ENCODE peak calls at places on chromosome 1, in seven cellular contexts. A is fibroblast of the aortic adventitia, V is fibroblast of lung, L is transverse colon, C is AG04450, M is fibroblast of pulmonary artery, K is right lobe of liver. X is an unnamed sample.

GRCh38 chr1:7470904-7471638 is 300.0 kb upstream of the VAMP3 start:
- DNase-seq in A (peak), C (peak), L (peak), M (peak), V (peak), K (no peak), X (peak)

GRCh38 chr1:237672748-237673147 is 218.0 kb downstream of the ZP4 start:
- DNase-seq in V (no peak), K (no peak), A (no peak), M (no peak), C (no peak), L (no peak), X (no peak)

GRCh38 chr1:48676822-48677221 is 99.9 kb downstream of the BEND5 start:
- DNase-seq in L (peak), M (no peak), K (no peak), C (no peak), A (no peak), V (no peak), X (no peak)

GRCh38 chr1:43651188-43651587 is 1.2 kb downstream of the KDM4A start:
- DNase-seq in K (no peak), L (no peak), M (no peak), V (no peak), C (no peak), A (no peak), X (no peak)

GRCh38 chr1:111603979-111604378 is 15.6 kb upstream of the RAP1A start:
- DNase-seq in L (peak), V (no peak), M (no peak), K (no peak), A (no peak), C (no peak), X (no peak)

GRCh38 chr1:18922319-18922726 is 20.0 kb upstream of the ALDH4A1 start:
- DNase-seq in A (peak), L (peak), V (peak), K (peak), C (peak), M (peak), X (no peak)

GRCh38 chr1:232377494-232377770 is 252.5 kb downstream of the SIPA1L2 start:
- DNase-seq in M (peak), L (no peak), K (no peak), C (peak), V (peak), A (peak), X (no peak)

GRCh38 chr1:94989398-94989797 is 62.5 kb upstream of the CNN3 start:
- DNase-seq in C (no peak), V (no peak), K (peak), M (no peak), A (no peak), L (peak), X (no peak)

GRCh38 chr1:212467843-212468482 is 35.2 kb downstream of the NENF start:
- DNase-seq in C (no peak), V (peak), K (peak), L (no peak), A (peak), M (no peak), X (no peak)

GRCh38 chr1:30109853-30110252 is 613.5 kb downstream of the MATN1 start:
- DNase-seq in K (no peak), A (peak), C (peak), L (no peak), V (peak), M (peak), X (no peak)

GRCh38 chr1:201119826-201120225 is 7.2 kb downstream of the ASCL5 start:
- DNase-seq in K (no peak), A (no peak), C (no peak), L (no peak), M (peak), V (no peak), X (no peak)

GRCh38 chr1:220892997-220893700 is 13.9 kb downstream of the HLX start:
- DNase-seq in L (no peak), A (no peak), V (no peak), C (no peak), K (no peak), M (no peak), X (no peak)

GRCh38 chr1:38005195-38006007 is at the start of gene FHL3:
- DNase-seq in L (peak), K (peak), V (peak), C (no peak), A (no peak), M (peak), X (no peak)

GRCh38 chr1:56469640-56470371 is 109.6 kb downstream of the PLPP3 start:
- DNase-seq in A (peak), V (peak), K (no peak), M (peak), C (no peak), L (no peak), X (no peak)

GRCh38 chr1:150551784-150552691 is 2.8 kb downstream of the ADAMTSL4 start:
- DNase-seq in C (peak), K (peak), M (peak), V (peak), L (peak), A (peak), X (no peak)

GRCh38 chr1:39173995-39174380 is 30.5 kb upstream of the MACF1 start:
- DNase-seq in M (no peak), V (no peak), C (no peak), L (no peak), K (no peak), A (peak), X (no peak)

GRCh38 chr1:116856312-116856711 is 53.4 kb upstream of the PTGFRN start:
- DNase-seq in A (no peak), K (no peak), V (no peak), C (no peak), L (no peak), M (no peak), X (no peak)

GRCh38 chr1:216553040-216553439 is 129.8 kb upstream of the USH2A start:
- DNase-seq in K (no peak), C (no peak), V (no peak), L (no peak), A (no peak), M (no peak), X (no peak)

GRCh38 chr1:46131727-46132528 is 501 bp downstream of the PIK3R3 start:
- DNase-seq in M (peak), L (peak), C (no peak), K (no peak), A (peak), V (peak), X (no peak)

GRCh38 chr1:145885738-145886287 is at the start of gene ANKRD35:
- DNase-seq in V (peak), L (peak), K (peak), M (peak), C (no peak), A (no peak), X (no peak)

GRCh38 chr1:144551107-144551542 is 41.6 kb upstream of the PPIAL4F start:
- DNase-seq in M (no peak), K (no peak), L (peak), A (no peak), C (no peak), V (peak), X (no peak)

GRCh38 chr1:147223740-147224615 is 1.2 kb downstream of the FMO5 start:
- DNase-seq in K (no peak), A (no peak), L (no peak), M (no peak), C (no peak), V (no peak), X (no peak)

GRCh38 chr1:61825398-61825797 is 83.1 kb downstream of the PATJ start:
- DNase-seq in C (no peak), K (no peak), A (no peak), M (no peak), L (no peak), V (peak), X (peak)

GRCh38 chr1:42319871-42320484 is 15.1 kb downstream of the FOXJ3 start:
- DNase-seq in K (no peak), L (peak), C (no peak), M (no peak), A (no peak), V (no peak), X (no peak)

GRCh38 chr1:17188889-17189631 is 15.9 kb upstream of the PADI1 start:
- DNase-seq in L (no peak), A (no peak), V (no peak), K (no peak), M (no peak), C (no peak), X (no peak)

GRCh38 chr1:29145739-29146437 is 22.2 kb upstream of the TMEM200B start:
- DNase-seq in A (peak), C (peak), V (peak), L (no peak), M (peak), K (no peak), X (peak)

GRCh38 chr1:30092051-30092858 is 631.1 kb downstream of the MATN1 start:
- DNase-seq in K (no peak), V (no peak), L (no peak), M (no peak), A (no peak), C (no peak), X (no peak)

GRCh38 chr1:42456754-42457089 is 379 bp downstream of the PPCS start:
- DNase-seq in A (peak), V (peak), C (no peak), K (peak), L (peak), M (peak), X (no peak)

GRCh38 chr1:46718340-46718726 is 581 bp downstream of the EFCAB14 start:
- DNase-seq in K (no peak), C (no peak), A (no peak), L (no peak), V (peak), M (no peak), X (no peak)

GRCh38 chr1:58620926-58621325 is 43.9 kb upstream of the TACSTD2 start:
- DNase-seq in M (no peak), V (no peak), K (no peak), A (no peak), C (no peak), L (no peak), X (no peak)

GRCh38 chr1:106756752-106757151 is 299.7 kb upstream of the PRMT6 start:
- DNase-seq in M (no peak), K (no peak), V (peak), A (peak), L (no peak), C (no peak), X (no peak)

GRCh38 chr1:49163041-49163440 is 386.4 kb upstream of the BEND5 start:
- DNase-seq in M (peak), A (no peak), L (no peak), C (no peak), K (no peak), V (peak), X (no peak)

GRCh38 chr1:184970691-184971161 is 3.6 kb downstream of the NIBAN1 start:
- DNase-seq in M (peak), V (peak), K (no peak), A (no peak), C (no peak), L (no peak), X (no peak)

GRCh38 chr1:156682166-156682890 is 5.1 kb upstream of the NES start:
- DNase-seq in L (no peak), C (no peak), A (no peak), K (no peak), V (no peak), M (no peak), X (no peak)
- TF ChIP-seq CTCF in L (no peak), C (no peak), A (peak), K (no peak), V (peak), M (peak), X (peak)

GRCh38 chr1:9900142-9901043 is 9.7 kb downstream of the CTNNBIP1 start:
- DNase-seq in K (peak), A (no peak), M (no peak), C (no peak), L (peak), V (peak), X (no peak)
- H3K4me3 ChIP-seq in K (peak), A (no peak), M (no peak), C (no peak), L (no peak), V (no peak), X (no peak)

GRCh38 chr1:65949933-65950332 is 157.2 kb downstream of the PDE4B start:
- DNase-seq in C (no peak), L (no peak), V (no peak), A (no peak), M (no peak), K (no peak), X (no peak)

GRCh38 chr1:65946376-65946775 is 153.7 kb downstream of the PDE4B start:
- DNase-seq in L (no peak), V (no peak), M (no peak), C (no peak), K (no peak), A (no peak), X (no peak)

GRCh38 chr1:65948609-65949229 is 156.0 kb downstream of the PDE4B start:
- DNase-seq in A (peak), M (peak), V (peak), C (no peak), L (peak), K (no peak), X (no peak)

GRCh38 chr1:65946960-65947359 is 154.3 kb downstream of the PDE4B start:
- DNase-seq in K (no peak), A (no peak), M (no peak), C (no peak), L (no peak), V (no peak), X (no peak)

GRCh38 chr1:65949230-65949626 is 156.5 kb downstream of the PDE4B start:
- DNase-seq in M (peak), V (no peak), A (peak), L (peak), K (no peak), C (no peak), X (no peak)
- TF ChIP-seq CTCF in M (no peak), V (no peak), A (no peak), L (no peak), K (no peak), C (no peak), X (no peak)

DNA sequence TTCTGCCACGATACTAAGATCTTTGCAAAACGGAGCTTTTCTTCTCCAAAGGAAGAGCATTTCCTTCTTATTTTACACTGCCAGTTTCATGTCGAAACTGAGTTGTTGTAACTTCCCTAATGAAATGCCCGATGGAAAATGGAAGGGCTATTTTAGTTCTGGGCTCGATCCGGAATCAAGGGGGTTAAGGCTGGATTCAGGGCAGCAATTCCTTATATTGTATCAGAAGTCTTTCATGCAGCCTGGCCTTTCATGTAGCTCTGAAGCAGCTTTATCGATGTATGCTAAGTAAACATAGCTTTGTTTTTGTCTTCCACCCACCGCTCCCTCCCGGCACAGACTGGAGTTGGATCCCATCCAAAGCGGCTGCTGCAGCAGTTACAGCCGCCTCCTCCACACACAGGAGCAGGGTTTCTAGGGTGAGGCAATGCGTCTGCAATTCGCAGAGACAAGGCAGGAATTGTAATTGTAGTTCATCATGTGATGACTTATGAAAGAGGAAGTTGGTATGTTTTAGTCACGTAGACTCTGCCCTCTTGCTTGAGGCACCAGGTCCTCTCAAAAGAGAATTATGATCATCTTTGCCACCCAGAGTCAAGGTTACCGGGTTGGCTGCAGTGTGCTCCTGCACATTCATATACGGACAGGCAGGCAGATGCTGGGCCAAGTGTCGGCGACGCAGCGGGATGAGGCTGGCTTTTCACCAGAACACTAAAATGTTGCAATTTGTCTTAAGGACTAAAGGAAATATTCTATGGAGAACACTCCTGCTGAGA is 2.6 kb upstream of the IRF2BP2 start:
- DNase-seq in L (peak), K (peak), A (peak), C (peak), V (peak), M (peak), X (peak)
- H3K4me3 ChIP-seq in L (peak), K (peak), A (peak), C (peak), V (peak), M (peak), X (peak)

GRCh38 chr1:9233241-9233941 is 1.2 kb upstream of the H6PD start:
- DNase-seq in L (peak), M (peak), A (peak), C (no peak), V (peak), K (peak), X (no peak)
- TF ChIP-seq CTCF in L (no peak), M (no peak), A (no peak), C (peak), V (no peak), K (peak), X (no peak)

GRCh38 chr1:207049514-207049913 is 1.5 kb downstream of the YOD1 start:
- DNase-seq in L (no peak), V (no peak), M (no peak), C (no peak), K (no peak), A (no peak), X (no peak)
- H3K4me3 ChIP-seq in L (peak), V (peak), M (peak), C (peak), K (peak), A (peak), X (peak)